ENCODE peak calls at places on chromosomes 12 and 14, in eight cellular contexts. E is stimulated activated CD4-positive, alpha-beta T cell treated with anti-CD3 and anti-CD28 coated beads, Interleukin-12 subunit alpha, Interleukin-12 subunit beta, amount 100 ng/mL, for 24 hours; K is activated T-cell treated with anti-CD3 and anti-CD28 coated beads, Interleukin-2, amount 50 U/mL, for 72 hours; P is fibroblast of the conjunctiva; C is stomach; J is CD4-positive, CD25-positive, alpha-beta regulatory T cell; N is D341Med; U is stimulated activated CD8-positive, alpha-beta memory T cell treated with anti-CD3 and anti-CD28 coated beads, Interleukin-2, amount 100 ng/mL, for 48 hours. V is an unnamed sample.
A peak's percentile ranks its signal among the peaks of the same experiment; 100 is the strongest.

GRCh38 chr12:29534935-29535334 is 37.4 kb upstream of the OVCH1 start:
- DNase-seq in E (no peak), K (no peak), U (no peak), C (no peak), P (peak; percentile 17), J (no peak), N (no peak), V (no peak)

GRCh38 chr12:67925077-67925476 is 64.2 kb upstream of the IFNG-AS1 start:
- DNase-seq in P (no peak), E (no peak), C (peak; percentile 32), J (no peak), K (no peak), N (no peak), U (no peak), V (no peak)

GRCh38 chr12:98635657-98636323 is 8.8 kb downstream of the IKBIP start:
- DNase-seq in C (no peak), P (peak; percentile 12), U (no peak), N (no peak), J (no peak), E (no peak), K (no peak), V (peak; percentile 91)

GRCh38 chr12:104998423-104999346 is 12.6 kb downstream of the NOPCHAP1 start:
- DNase-seq in E (no peak), N (peak; percentile 26), J (no peak), K (no peak), P (no peak), C (peak; percentile 78), U (no peak), V (no peak)

GRCh38 chr12:49876070-49876469 is 27.6 kb downstream of the FAIM2 start:
- DNase-seq in K (no peak), C (no peak), P (no peak), E (no peak), J (no peak), N (no peak), U (no peak), V (no peak)

GRCh38 chr14:22878271-22879246 is 4.5 kb upstream of the REM2 start:
- DNase-seq in P (no peak), K (no peak), N (no peak), C (no peak), U (no peak), E (no peak), J (no peak), V (no peak)

GRCh38 chr14:77139540-77140342 is 1.9 kb downstream of the ZDHHC22 start:
- DNase-seq in U (peak; percentile 41), K (peak; percentile 70), J (no peak), E (peak; percentile 23), C (no peak), N (peak; percentile 90), P (no peak), V (no peak)

GRCh38 chr14:65462411-65462810 is 49.9 kb downstream of the FUT8 start:
- DNase-seq in J (no peak), U (no peak), P (no peak), E (no peak), N (no peak), K (peak; percentile 35), C (no peak), V (peak; percentile 40)

GRCh38 chr12:1346126-1346525 is 248.3 kb downstream of the FBXL14 start:
- DNase-seq in K (no peak), J (no peak), E (no peak), U (no peak), C (no peak), P (no peak), N (no peak), V (no peak)

GRCh38 chr12:19288603-19289244 is 150.6 kb upstream of the AEBP2 start:
- DNase-seq in P (peak; percentile 18), K (no peak), N (peak; percentile 36), C (no peak), U (no peak), J (no peak), E (no peak), V (no peak)

GRCh38 chr12:112496493-112496892 is 77.7 kb downstream of the PTPN11 start:
- DNase-seq in U (no peak), E (no peak), P (no peak), C (no peak), K (peak; percentile 57), J (no peak), N (no peak), V (no peak)